ENCODE peak calls at places on chromosomes 6 and 20, in four cellular contexts. One of them, this sample, is unnamed.

GRCh38 chr20:17129089-17129488 is 97.8 kb upstream of the PCSK2 start:
- DNase-seq in fibroblast of the aortic adventitia: no peak
- DNase-seq in neuronal stem cell: no peak
- DNase-seq in endothelial cell of umbilical vein: no peak
- DNase-seq in this sample: no peak

GRCh38 chr6:70370496-70370895 is 42.8 kb upstream of the FAM135A start:
- DNase-seq in fibroblast of the aortic adventitia: no peak
- DNase-seq in neuronal stem cell: no peak
- DNase-seq in endothelial cell of umbilical vein: no peak
- DNase-seq in this sample: no peak

GRCh38 chr6:160030103-160030502 is 61.2 kb downstream of the IGF2R start:
- DNase-seq in fibroblast of the aortic adventitia: peak; percentile 96
- DNase-seq in neuronal stem cell: peak; percentile 79
- DNase-seq in endothelial cell of umbilical vein: peak; percentile 33
- DNase-seq in this sample: peak; percentile 86

GRCh38 chr6:87697581-87698552 is 4.2 kb downstream of the AKIRIN2 start:
- DNase-seq in fibroblast of the aortic adventitia: peak; percentile 92
- DNase-seq in neuronal stem cell: no peak
- DNase-seq in endothelial cell of umbilical vein: peak; percentile 85
- DNase-seq in this sample: peak; percentile 62

GRCh38 chr6:37060195-37060559 is 54.7 kb downstream of the FGD2 start:
- DNase-seq in fibroblast of the aortic adventitia: no peak
- DNase-seq in neuronal stem cell: no peak
- DNase-seq in endothelial cell of umbilical vein: no peak
- DNase-seq in this sample: no peak

GRCh38 chr20:38343107-38343797 is 3.0 kb upstream of the LBP start:
- DNase-seq in fibroblast of the aortic adventitia: no peak
- DNase-seq in neuronal stem cell: no peak
- DNase-seq in endothelial cell of umbilical vein: peak; percentile 12
- DNase-seq in this sample: no peak

GRCh38 chr6:73854998-73855718 is 159.2 kb downstream of the CD109 start:
- DNase-seq in fibroblast of the aortic adventitia: peak; percentile 87
- DNase-seq in neuronal stem cell: peak; percentile 33
- DNase-seq in endothelial cell of umbilical vein: peak; percentile 50
- DNase-seq in this sample: no peak

GRCh38 chr20:1764136-1765033 is 106.8 kb upstream of the SIRPG start:
- DNase-seq in fibroblast of the aortic adventitia: peak; percentile 96
- DNase-seq in neuronal stem cell: peak; percentile 60
- DNase-seq in endothelial cell of umbilical vein: peak; percentile 76
- DNase-seq in this sample: peak; percentile 31

GRCh38 chr6:11343963-11344714 is 111.7 kb upstream of the NEDD9 start:
- DNase-seq in fibroblast of the aortic adventitia: no peak
- DNase-seq in neuronal stem cell: no peak
- DNase-seq in endothelial cell of umbilical vein: no peak
- DNase-seq in this sample: no peak

GRCh38 chr6:135267085-135267484 is 86.0 kb downstream of the MYB start:
- DNase-seq in fibroblast of the aortic adventitia: no peak
- DNase-seq in neuronal stem cell: no peak
- DNase-seq in endothelial cell of umbilical vein: no peak
- DNase-seq in this sample: no peak

GRCh38 chr20:52895662-52896061 is 76.5 kb upstream of the TSHZ2 start:
- DNase-seq in fibroblast of the aortic adventitia: peak; percentile 1
- DNase-seq in neuronal stem cell: no peak
- DNase-seq in endothelial cell of umbilical vein: no peak
- DNase-seq in this sample: no peak

GRCh38 chr6:137283940-137284910 is 65.0 kb upstream of the IFNGR1 start:
- DNase-seq in fibroblast of the aortic adventitia: no peak
- DNase-seq in neuronal stem cell: no peak
- DNase-seq in endothelial cell of umbilical vein: no peak
- DNase-seq in this sample: no peak

GRCh38 chr6:24052632-24053031 is 73.4 kb upstream of the NRSN1 start:
- DNase-seq in fibroblast of the aortic adventitia: no peak
- DNase-seq in neuronal stem cell: no peak
- DNase-seq in endothelial cell of umbilical vein: no peak
- DNase-seq in this sample: no peak

GRCh38 chr6:7155871-7156579 is 48.3 kb downstream of the RREB1 start:
- DNase-seq in fibroblast of the aortic adventitia: peak; percentile 35
- DNase-seq in neuronal stem cell: no peak
- DNase-seq in endothelial cell of umbilical vein: no peak
- DNase-seq in this sample: no peak

GRCh38 chr6:7152467-7152866 is 44.7 kb downstream of the RREB1 start:
- DNase-seq in fibroblast of the aortic adventitia: no peak
- DNase-seq in neuronal stem cell: no peak
- DNase-seq in endothelial cell of umbilical vein: no peak
- DNase-seq in this sample: no peak

GRCh38 chr6:7156666-7157278 is 49.0 kb downstream of the RREB1 start:
- DNase-seq in fibroblast of the aortic adventitia: peak; percentile 86
- DNase-seq in neuronal stem cell: no peak
- DNase-seq in endothelial cell of umbilical vein: no peak
- DNase-seq in this sample: peak; percentile 72

GRCh38 chr6:7153807-7154206 is 46.0 kb downstream of the RREB1 start:
- DNase-seq in fibroblast of the aortic adventitia: no peak
- DNase-seq in neuronal stem cell: no peak
- DNase-seq in endothelial cell of umbilical vein: no peak
- DNase-seq in this sample: no peak

GRCh38 chr6:7154341-7155139 is 46.8 kb downstream of the RREB1 start:
- DNase-seq in fibroblast of the aortic adventitia: no peak
- DNase-seq in neuronal stem cell: no peak
- DNase-seq in endothelial cell of umbilical vein: no peak
- DNase-seq in this sample: no peak
- H3K4me3 ChIP-seq in fibroblast of the aortic adventitia: no peak overlapping the region
- H3K4me3 ChIP-seq in neuronal stem cell: no peak overlapping the region
- H3K4me3 ChIP-seq in endothelial cell of umbilical vein: no peak overlapping the region
- H3K4me3 ChIP-seq in this sample: no peak overlapping the region

DNA sequence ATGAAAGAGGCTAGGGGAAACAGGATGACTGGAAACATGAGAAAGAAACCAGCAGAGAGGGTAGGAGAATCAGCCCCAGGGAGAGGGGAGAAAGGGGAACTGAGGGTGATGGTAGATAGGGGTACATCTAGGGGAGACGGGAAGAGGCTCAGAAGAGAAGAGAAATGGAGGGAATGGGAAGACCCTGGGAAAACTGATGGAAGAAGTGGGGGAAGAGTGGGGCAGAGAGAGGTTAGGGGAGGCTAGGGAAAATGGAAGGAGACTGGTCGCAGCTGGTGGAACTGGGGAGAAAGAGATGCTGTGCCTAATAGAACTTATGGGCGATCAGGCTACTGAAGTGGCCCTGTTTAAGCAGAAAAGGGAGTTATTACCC is 548 bp downstream of the PROCR start:
- DNase-seq in fibroblast of the aortic adventitia: no peak
- DNase-seq in neuronal stem cell: no peak
- DNase-seq in endothelial cell of umbilical vein: no peak
- DNase-seq in this sample: no peak
- H3K4me3 ChIP-seq in fibroblast of the aortic adventitia: peak overlapping the region; percentile 82
- H3K4me3 ChIP-seq in neuronal stem cell: no peak overlapping the region
- H3K4me3 ChIP-seq in endothelial cell of umbilical vein: peak overlapping the region; percentile 93
- H3K4me3 ChIP-seq in this sample: peak overlapping the region; percentile 43

DNA sequence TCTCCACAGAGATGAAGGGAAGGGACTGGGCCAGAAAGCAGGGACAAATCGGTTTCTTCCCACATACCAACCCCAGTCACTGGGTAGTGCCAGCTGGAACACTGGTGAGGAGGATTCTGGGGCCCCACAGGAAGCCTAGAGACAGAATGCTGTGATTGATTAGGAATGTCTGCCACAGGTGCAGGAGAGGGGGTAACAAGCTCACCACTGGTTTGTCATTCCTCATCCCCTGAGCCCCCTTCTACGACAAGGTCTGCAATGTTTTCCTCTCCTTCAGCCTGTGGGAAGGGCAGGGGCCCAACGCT is 89.8 kb downstream of the PREX1 start:
- DNase-seq in fibroblast of the aortic adventitia: no peak
- DNase-seq in neuronal stem cell: no peak
- DNase-seq in endothelial cell of umbilical vein: no peak
- DNase-seq in this sample: no peak
- H3K4me3 ChIP-seq in fibroblast of the aortic adventitia: no peak overlapping the region
- H3K4me3 ChIP-seq in neuronal stem cell: no peak overlapping the region
- H3K4me3 ChIP-seq in endothelial cell of umbilical vein: no peak overlapping the region
- H3K4me3 ChIP-seq in this sample: no peak overlapping the region

GRCh38 chr20:35771367-35771688 is 487 bp upstream of the PHF20 start:
- DNase-seq in fibroblast of the aortic adventitia: no peak
- DNase-seq in neuronal stem cell: no peak
- DNase-seq in endothelial cell of umbilical vein: no peak
- DNase-seq in this sample: no peak
- H3K4me3 ChIP-seq in fibroblast of the aortic adventitia: peak overlapping the region; percentile 50
- H3K4me3 ChIP-seq in neuronal stem cell: peak overlapping the region; percentile 18
- H3K4me3 ChIP-seq in endothelial cell of umbilical vein: no peak overlapping the region
- H3K4me3 ChIP-seq in this sample: peak overlapping the region; percentile 77

GRCh38 chr6:14108571-14109410 is 8.8 kb upstream of the CD83 start:
- DNase-seq in fibroblast of the aortic adventitia: no peak
- DNase-seq in neuronal stem cell: no peak
- DNase-seq in endothelial cell of umbilical vein: no peak
- DNase-seq in this sample: no peak
- H3K4me3 ChIP-seq in fibroblast of the aortic adventitia: no peak overlapping the region
- H3K4me3 ChIP-seq in neuronal stem cell: no peak overlapping the region
- H3K4me3 ChIP-seq in endothelial cell of umbilical vein: no peak overlapping the region
- H3K4me3 ChIP-seq in this sample: no peak overlapping the region

DNA sequence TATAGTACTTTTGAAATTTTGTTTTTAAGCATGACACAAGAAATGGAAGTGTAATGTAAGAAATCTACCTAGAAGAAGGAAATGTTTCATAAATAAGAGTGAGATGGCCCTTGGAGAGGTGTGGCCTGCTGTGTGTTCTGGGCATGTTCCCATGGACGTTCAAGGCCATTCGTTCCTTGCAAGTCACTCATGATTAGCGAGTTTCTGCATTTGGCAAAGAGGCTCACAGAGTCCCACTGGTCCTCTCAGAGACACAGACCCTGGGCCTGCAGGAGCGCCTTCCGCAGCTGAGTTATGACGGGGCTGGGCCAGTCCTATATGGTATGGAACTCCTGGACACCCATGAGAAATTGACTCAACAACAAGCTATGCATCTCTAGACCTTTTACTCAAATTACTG is 7.2 kb downstream of the THBS2 start:
- DNase-seq in fibroblast of the aortic adventitia: no peak
- DNase-seq in neuronal stem cell: no peak
- DNase-seq in endothelial cell of umbilical vein: no peak
- DNase-seq in this sample: no peak
- H3K4me3 ChIP-seq in fibroblast of the aortic adventitia: peak overlapping the region; percentile 28
- H3K4me3 ChIP-seq in neuronal stem cell: no peak overlapping the region
- H3K4me3 ChIP-seq in endothelial cell of umbilical vein: no peak overlapping the region
- H3K4me3 ChIP-seq in this sample: no peak overlapping the region

GRCh38 chr20:20413801-20414200 is 45.9 kb downstream of the INSM1 start:
- DNase-seq in fibroblast of the aortic adventitia: no peak
- DNase-seq in neuronal stem cell: no peak
- DNase-seq in endothelial cell of umbilical vein: no peak
- DNase-seq in this sample: no peak

GRCh38 chr20:20411841-20412240 is 43.9 kb downstream of the INSM1 start:
- DNase-seq in fibroblast of the aortic adventitia: no peak
- DNase-seq in neuronal stem cell: no peak
- DNase-seq in endothelial cell of umbilical vein: no peak
- DNase-seq in this sample: no peak

GRCh38 chr20:20414640-20415274 is 46.9 kb downstream of the INSM1 start:
- DNase-seq in fibroblast of the aortic adventitia: no peak
- DNase-seq in neuronal stem cell: no peak
- DNase-seq in endothelial cell of umbilical vein: no peak
- DNase-seq in this sample: no peak

GRCh38 chr20:20411382-20411781 is 43.5 kb downstream of the INSM1 start:
- DNase-seq in fibroblast of the aortic adventitia: no peak
- DNase-seq in neuronal stem cell: no peak
- DNase-seq in endothelial cell of umbilical vein: no peak
- DNase-seq in this sample: no peak

DNA sequence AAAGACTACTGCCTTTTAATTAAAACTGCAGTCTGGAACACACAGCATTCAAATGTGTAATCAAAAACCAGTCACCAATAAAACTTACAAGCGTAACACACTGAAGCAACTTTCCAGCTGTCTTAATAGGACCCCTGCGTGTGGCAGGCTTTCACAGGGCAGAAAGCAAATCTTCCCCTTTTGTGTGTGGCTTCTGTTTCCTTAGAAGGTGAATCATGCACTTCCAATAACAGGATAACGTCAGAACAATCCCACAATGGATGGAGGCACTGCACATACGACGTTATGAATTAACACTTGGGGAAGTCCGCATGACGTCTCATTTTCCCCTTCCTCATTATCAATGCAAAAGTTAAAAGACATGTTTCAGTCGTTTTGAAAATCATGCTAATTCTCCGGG is 44.8 kb downstream of the INSM1 start:
- DNase-seq in fibroblast of the aortic adventitia: no peak
- DNase-seq in neuronal stem cell: no peak
- DNase-seq in endothelial cell of umbilical vein: peak; percentile 82
- DNase-seq in this sample: no peak
- H3K4me3 ChIP-seq in fibroblast of the aortic adventitia: no peak overlapping the region
- H3K4me3 ChIP-seq in neuronal stem cell: no peak overlapping the region
- H3K4me3 ChIP-seq in endothelial cell of umbilical vein: no peak overlapping the region
- H3K4me3 ChIP-seq in this sample: no peak overlapping the region

GRCh38 chr6:35451354-35452185 is 568 bp upstream of the FANCE start:
- DNase-seq in fibroblast of the aortic adventitia: no peak
- DNase-seq in neuronal stem cell: no peak
- DNase-seq in endothelial cell of umbilical vein: peak; percentile 27
- DNase-seq in this sample: no peak
- H3K4me3 ChIP-seq in fibroblast of the aortic adventitia: peak overlapping the region; percentile 42
- H3K4me3 ChIP-seq in neuronal stem cell: no peak overlapping the region
- H3K4me3 ChIP-seq in endothelial cell of umbilical vein: peak overlapping the region; percentile 21
- H3K4me3 ChIP-seq in this sample: peak overlapping the region; percentile 70

GRCh38 chr6:166589786-166590574 is 3.5 kb upstream of the RAMACL start:
- DNase-seq in fibroblast of the aortic adventitia: no peak
- DNase-seq in neuronal stem cell: no peak
- DNase-seq in endothelial cell of umbilical vein: no peak
- DNase-seq in this sample: no peak

GRCh38 chr6:166589334-166589731 is 2.9 kb upstream of the RAMACL start:
- DNase-seq in fibroblast of the aortic adventitia: no peak
- DNase-seq in neuronal stem cell: no peak
- DNase-seq in endothelial cell of umbilical vein: peak; percentile 72
- DNase-seq in this sample: no peak

GRCh38 chr6:166586424-166587156 is at the start of gene RAMACL:
- DNase-seq in fibroblast of the aortic adventitia: no peak
- DNase-seq in neuronal stem cell: no peak
- DNase-seq in endothelial cell of umbilical vein: no peak
- DNase-seq in this sample: no peak

GRCh38 chr6:166588691-166589333 is 2.3 kb upstream of the RAMACL start:
- DNase-seq in fibroblast of the aortic adventitia: peak; percentile 81
- DNase-seq in neuronal stem cell: no peak
- DNase-seq in endothelial cell of umbilical vein: no peak
- DNase-seq in this sample: peak; percentile 49

GRCh38 chr6:166587631-166588413 is 1.3 kb upstream of the RAMACL start:
- DNase-seq in fibroblast of the aortic adventitia: no peak
- DNase-seq in neuronal stem cell: no peak
- DNase-seq in endothelial cell of umbilical vein: no peak
- DNase-seq in this sample: no peak
- H3K4me3 ChIP-seq in fibroblast of the aortic adventitia: no peak overlapping the region
- H3K4me3 ChIP-seq in neuronal stem cell: no peak overlapping the region
- H3K4me3 ChIP-seq in endothelial cell of umbilical vein: no peak overlapping the region
- H3K4me3 ChIP-seq in this sample: no peak overlapping the region

DNA sequence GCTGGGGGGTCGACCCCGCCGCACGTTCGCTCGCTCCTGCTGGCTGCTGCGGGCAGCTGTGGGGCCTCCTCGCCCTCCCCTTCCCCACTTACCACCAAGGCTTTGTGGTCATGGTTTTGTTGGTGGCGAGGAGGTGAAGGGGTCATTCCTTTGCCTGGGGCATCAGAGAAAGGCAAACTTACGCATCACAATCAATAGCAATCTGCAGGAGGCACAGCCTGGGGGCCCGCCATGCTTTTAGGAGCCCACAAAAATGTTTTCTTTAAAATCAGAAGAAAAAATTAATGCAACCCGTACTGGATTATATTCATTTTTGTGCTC is 137.0 kb downstream of the IMPG1 start:
- DNase-seq in fibroblast of the aortic adventitia: no peak
- DNase-seq in neuronal stem cell: no peak
- DNase-seq in endothelial cell of umbilical vein: no peak
- DNase-seq in this sample: no peak
- H3K4me3 ChIP-seq in fibroblast of the aortic adventitia: peak overlapping the region; percentile 61
- H3K4me3 ChIP-seq in neuronal stem cell: peak overlapping the region; percentile 21
- H3K4me3 ChIP-seq in endothelial cell of umbilical vein: peak overlapping the region; percentile 51
- H3K4me3 ChIP-seq in this sample: peak overlapping the region; percentile 30

This sample was measured in BJ.